ENCODE peak calls at places on chromosome 1, in five cellular contexts. D is brain microvascular endothelial cell, L is NCI-H1092 treated with DMSO at 0.1 percent for 48 hours, G is HCEC 1CT, N is neural crest cell. P is an unnamed sample.

GRCh38 chr1:228148971-228149340 is 774 bp upstream of the GJC2 start:
- DNase-seq in D (no peak), L (no peak), G (no peak), N (no peak), P (no peak)

GRCh38 chr1:20787100-20787774 is at the start of gene HP1BP3:
- DNase-seq in D (peak; percentile 38), L (peak; percentile 86), G (peak; percentile 67), N (peak; percentile 71), P (peak; percentile 62)

GRCh38 chr1:210262897-210263272 is 30.3 kb downstream of the SERTAD4 start:
- DNase-seq in D (no peak), L (no peak), G (no peak), N (no peak), P (no peak)

GRCh38 chr1:79899914-79900313 is 893.4 kb upstream of the ADGRL4 start:
- DNase-seq in D (peak; percentile 92), L (no peak), G (peak; percentile 99), N (no peak), P (peak; percentile 87)

GRCh38 chr1:230976825-230977747 is 1.6 kb downstream of the TTC13 start:
- DNase-seq in D (no peak), L (no peak), G (no peak), N (no peak), P (no peak)

GRCh38 chr1:119893238-119893791 is 3.0 kb downstream of the ADAM30 start:
- DNase-seq in D (no peak), L (no peak), G (no peak), N (no peak), P (no peak)

GRCh38 chr1:212010004-212010403 is 25.4 kb downstream of the INTS7 start:
- DNase-seq in D (no peak), L (no peak), G (no peak), N (no peak), P (no peak)

GRCh38 chr1:41673355-41673754 is 188.9 kb upstream of the EDN2 start:
- DNase-seq in D (no peak), L (no peak), G (peak; percentile 29), N (no peak), P (no peak)

GRCh38 chr1:44481701-44482100 is 76.6 kb downstream of the RNF220 start:
- DNase-seq in D (no peak), L (no peak), G (no peak), N (no peak), P (no peak)

GRCh38 chr1:229941785-229942184 is 125.3 kb upstream of the GALNT2 start:
- DNase-seq in D (no peak), L (peak; percentile 34), G (no peak), N (no peak), P (no peak)

GRCh38 chr1:205137901-205138300 is 16.1 kb upstream of the RBBP5 start:
- DNase-seq in D (no peak), L (no peak), G (no peak), N (no peak), P (no peak)

GRCh38 chr1:17594026-17594425 is 54.5 kb downstream of the ARHGEF10L start:
- DNase-seq in D (no peak), L (no peak), G (no peak), N (no peak), P (no peak)

GRCh38 chr1:16127676-16128337 is 28.1 kb downstream of the EPHA2 start:
- DNase-seq in D (no peak), L (no peak), G (no peak), N (no peak), P (no peak)

GRCh38 chr1:54153548-54154439 is 994 bp upstream of the CDCP2 start:
- DNase-seq in D (peak; percentile 55), L (no peak), G (peak; percentile 29), N (no peak), P (peak; percentile 51)

GRCh38 chr1:167790117-167790516 is 68.3 kb downstream of the MPZL1 start:
- DNase-seq in D (no peak), L (no peak), G (no peak), N (no peak), P (no peak)

GRCh38 chr1:59678809-59679228 is 135.9 kb upstream of the HOOK1 start:
- DNase-seq in D (peak; percentile 99), L (no peak), G (peak; percentile 93), N (no peak), P (peak; percentile 100)

GRCh38 chr1:8520483-8520966 is 202.6 kb downstream of the SLC45A1 start:
- DNase-seq in D (no peak), L (no peak), G (no peak), N (no peak), P (peak; percentile 61)

GRCh38 chr1:91026777-91027176 is 4.9 kb upstream of the ZNF644 start:
- DNase-seq in D (peak; percentile 5), L (no peak), G (peak; percentile 17), N (no peak), P (peak; percentile 40)

GRCh38 chr1:202046748-202047708 is 36.6 kb downstream of the ELF3 start:
- DNase-seq in D (no peak), L (no peak), G (no peak), N (no peak), P (no peak)

GRCh38 chr1:61053712-61054608 is 28.4 kb upstream of the NFIA start:
- DNase-seq in D (no peak), L (no peak), G (no peak), N (no peak), P (no peak)

GRCh38 chr1:1136547-1137230 is 20.8 kb upstream of the C1orf159 start:
- DNase-seq in D (no peak), L (no peak), G (no peak), N (no peak), P (no peak)

GRCh38 chr1:197981546-197981945 is 64.4 kb downstream of the LHX9 start:
- DNase-seq in D (no peak), L (no peak), G (no peak), N (no peak), P (peak; percentile 49)

GRCh38 chr1:165737196-165737595 is 31.5 kb downstream of the TMCO1 start:
- DNase-seq in D (no peak), L (no peak), G (peak; percentile 48), N (no peak), P (peak; percentile 16)

GRCh38 chr1:151867785-151868403 is 14.4 kb upstream of the THEM5 start:
- DNase-seq in D (peak; percentile 73), L (no peak), G (peak; percentile 91), N (no peak), P (peak; percentile 68)

GRCh38 chr1:176206006-176206960 is 803 bp downstream of the COP1 start:
- DNase-seq in D (peak; percentile 33), L (peak; percentile 38), G (peak; percentile 45), N (no peak), P (peak; percentile 46)

GRCh38 chr1:92601044-92601443 is 114.3 kb upstream of the GFI1 start:
- DNase-seq in D (no peak), L (no peak), G (no peak), N (no peak), P (no peak)

GRCh38 chr1:156959414-156959813 is 39.0 kb downstream of the LRRC71 start:
- DNase-seq in D (no peak), L (no peak), G (no peak), N (no peak), P (no peak)

GRCh38 chr1:35428360-35428759 is 128.8 kb downstream of the KIAA0319L start:
- DNase-seq in D (no peak), L (no peak), G (no peak), N (no peak), P (no peak)

GRCh38 chr1:67735806-67736627 is 51.0 kb downstream of the GADD45A start:
- DNase-seq in D (peak; percentile 95), L (peak; percentile 60), G (peak; percentile 87), N (peak; percentile 6), P (peak; percentile 98)

GRCh38 chr1:67831850-67832513 is 1.3 kb downstream of the GNG12 start:
- DNase-seq in D (peak; percentile 69), L (peak; percentile 66), G (peak; percentile 85), N (peak; percentile 38), P (peak; percentile 81)

GRCh38 chr1:205059660-205060059 is 16.6 kb downstream of the CNTN2 start:
- DNase-seq in D (no peak), L (no peak), G (no peak), N (no peak), P (no peak)

GRCh38 chr1:16888806-16889178 is 7.0 kb upstream of the RNU1-2 start:
- DNase-seq in D (no peak), L (no peak), G (no peak), N (no peak), P (no peak)

GRCh38 chr1:223133824-223134435 is 9.1 kb downstream of the TLR5 start:
- DNase-seq in D (peak; percentile 66), L (peak; percentile 83), G (peak; percentile 71), N (peak; percentile 91), P (peak; percentile 77)

P was measured in LHCN-M2.